ENCODE peak calls at places on chromosomes 16 and 17, in four cellular contexts. H is IMR-90, T is H1, J is GM12878. X is an unnamed sample. For H3K4me1, the result is how much of the 10 kb centered on the place peaks cover.

GRCh38 chr16:19133600-19133999 is 19.8 kb downstream of the ITPRIPL2 start:
- DNase-seq in H (no peak), T (no peak), J (no peak), X (no peak)

GRCh38 chr16:52436646-52437645 is 110.0 kb downstream of the TOX3 start:
- DNase-seq in H (no peak), T (no peak), J (no peak), X (no peak)

GRCh38 chr16:75266738-75267630 is 15.6 kb upstream of the BCAR1 start:
- DNase-seq in H (no peak), T (no peak), J (no peak), X (no peak)

GRCh38 chr16:6616746-6617145 is 715.9 kb upstream of the RBFOX1 start:
- DNase-seq in H (no peak), T (no peak), J (no peak), X (no peak)

GRCh38 chr17:44113868-44114840 is 9.3 kb downstream of the HDAC5 start:
- DNase-seq in H (no peak), T (no peak), J (no peak), X (no peak)

GRCh38 chr16:87824991-87825841 is 44.1 kb downstream of the SLC7A5 start:
- DNase-seq in H (no peak), T (no peak), J (no peak), X (no peak)

GRCh38 chr17:20997711-20998570 is 44.9 kb downstream of the USP22 start:
- DNase-seq in H (no peak), T (peak), J (no peak), X (no peak)

GRCh38 chr16:52069866-52070265 is 477.1 kb downstream of the TOX3 start:
- DNase-seq in H (peak), T (peak), J (no peak), X (no peak)

GRCh38 chr16:84247844-84248243 is 8.0 kb upstream of the KCNG4 start:
- DNase-seq in H (peak), T (no peak), J (no peak), X (no peak)

GRCh38 chr17:40953876-40954275 is 12.9 kb downstream of the KRT39 start:
- DNase-seq in H (peak), T (no peak), J (no peak), X (no peak)

GRCh38 chr17:14048169-14048568 is 21.1 kb upstream of the COX10 start:
- DNase-seq in H (no peak), T (no peak), J (no peak), X (no peak)

GRCh38 chr16:48433116-48433848 is 48.1 kb upstream of the SIAH1 start:
- DNase-seq in H (no peak), T (no peak), J (no peak), X (no peak)

GRCh38 chr16:81435567-81435966 is 9.0 kb upstream of the CMIP start:
- DNase-seq in H (no peak), T (no peak), J (no peak), X (no peak)

GRCh38 chr17:18960803-18961511 is 9.0 kb downstream of the SLC5A10 start:
- DNase-seq in H (peak), T (peak), J (peak), X (peak)

GRCh38 chr16:25157476-25157875 is 45.9 kb downstream of the LCMT1 start:
- DNase-seq in H (no peak), T (no peak), J (no peak), X (no peak)

GRCh38 chr16:86185089-86185488 is 286.1 kb downstream of the IRF8 start:
- DNase-seq in H (no peak), T (no peak), J (no peak), X (no peak)

GRCh38 chr17:63285566-63285965 is 160.5 kb downstream of the CYB561 start:
- DNase-seq in H (no peak), T (no peak), J (no peak), X (no peak)

GRCh38 chr16:84455031-84455430 is 49.4 kb downstream of the MEAK7 start:
- DNase-seq in H (no peak), T (no peak), J (no peak), X (no peak)

GRCh38 chr17:16072031-16072430 is 72.4 kb downstream of the TTC19 start:
- DNase-seq in H (no peak), T (no peak), J (no peak), X (no peak)

GRCh38 chr17:38456031-38456815 is 28.0 kb downstream of the ARHGAP23 start:
- DNase-seq in H (no peak), T (no peak), J (no peak), X (no peak)

GRCh38 chr17:7327501-7327900 is 1.6 kb downstream of the NEURL4 start:
- DNase-seq in H (no peak), T (no peak), J (no peak), X (no peak)

GRCh38 chr17:72378414-72379395 is 257.9 kb downstream of the SOX9 start:
- DNase-seq in H (no peak), T (no peak), J (no peak), X (no peak)

GRCh38 chr16:82584553-82585152 is 42.1 kb upstream of the CDH13 start:
- DNase-seq in H (no peak), T (no peak), J (no peak), X (no peak)

GRCh38 chr16:86307518-86307903 is 202.8 kb upstream of the FOXF1 start:
- DNase-seq in H (peak), T (no peak), J (no peak), X (no peak)

GRCh38 chr17:59406808-59407381 is 75.4 kb downstream of the YPEL2 start:
- DNase-seq in H (peak), T (no peak), J (no peak), X (no peak)

GRCh38 chr17:4747847-4748246 is 8.1 kb upstream of the CXCL16 start:
- DNase-seq in H (no peak), T (no peak), J (no peak), X (no peak)

GRCh38 chr17:10741416-10742140 is 11.8 kb upstream of the TMEM220 start:
- DNase-seq in H (no peak), T (no peak), J (no peak), X (no peak)
- TF ChIP-seq CHD1 in H (no peak), T (no peak), J (no peak), X (no peak)

GRCh38 chr17:66448008-66448644 is 145.7 kb downstream of the PRKCA start:
- DNase-seq in H (no peak), T (no peak), J (no peak), X (no peak)

GRCh38 chr17:66445229-66445628 is 142.8 kb downstream of the PRKCA start:
- DNase-seq in H (no peak), T (no peak), J (no peak), X (no peak)

GRCh38 chr17:66446419-66446818 is 144.0 kb downstream of the PRKCA start:
- DNase-seq in H (no peak), T (no peak), J (no peak), X (no peak)

GRCh38 chr17:66449418-66449977 is 147.1 kb downstream of the PRKCA start:
- DNase-seq in H (no peak), T (no peak), J (no peak), X (no peak)

GRCh38 chr17:66447159-66447558 is 144.7 kb downstream of the PRKCA start:
- DNase-seq in H (no peak), T (no peak), J (no peak), X (no peak)
- H3K4me1 ChIP-seq in H (under half), T (under half), J (under half), X (under half)

GRCh38 chr17:74356640-74357465 is 4.8 kb downstream of the BTBD17 start:
- DNase-seq in H (no peak), T (no peak), J (no peak), X (no peak)
- TF ChIP-seq CHD1 in H (no peak), T (no peak), J (no peak), X (no peak)

GRCh38 chr16:734208-734980 is 6.4 kb downstream of the CIAO3 start:
- DNase-seq in H (no peak), T (no peak), J (no peak), X (no peak)

GRCh38 chr16:733382-734207 is 6.7 kb downstream of the HAGHL start:
- DNase-seq in H (no peak), T (peak), J (no peak), X (peak)

GRCh38 chr16:736936-737481 is 3.8 kb downstream of the CIAO3 start:
- DNase-seq in H (no peak), T (no peak), J (no peak), X (no peak)

GRCh38 chr16:734981-735881 is 5.6 kb downstream of the CIAO3 start:
- DNase-seq in H (no peak), T (no peak), J (no peak), X (no peak)

GRCh38 chr16:735982-736453 is 4.8 kb downstream of the CIAO3 start:
- DNase-seq in H (no peak), T (no peak), J (no peak), X (no peak)
- H3K4me1 ChIP-seq in H (under half), T (under half), J (under half), X (under half)

GRCh38 chr17:77581480-77581879 is 377.0 kb upstream of the TNRC6C start:
- DNase-seq in H (peak), T (no peak), J (no peak), X (no peak)
- TF ChIP-seq CHD1 in H (no peak), T (no peak), J (no peak), X (no peak)

GRCh38 chr17:81044428-81044763 is 9.4 kb downstream of the BAIAP2 start:
- DNase-seq in H (no peak), T (no peak), J (no peak), X (no peak)
- H3K4me1 ChIP-seq in H (under half), T (under half), J (under half), X (under half)

DNA sequence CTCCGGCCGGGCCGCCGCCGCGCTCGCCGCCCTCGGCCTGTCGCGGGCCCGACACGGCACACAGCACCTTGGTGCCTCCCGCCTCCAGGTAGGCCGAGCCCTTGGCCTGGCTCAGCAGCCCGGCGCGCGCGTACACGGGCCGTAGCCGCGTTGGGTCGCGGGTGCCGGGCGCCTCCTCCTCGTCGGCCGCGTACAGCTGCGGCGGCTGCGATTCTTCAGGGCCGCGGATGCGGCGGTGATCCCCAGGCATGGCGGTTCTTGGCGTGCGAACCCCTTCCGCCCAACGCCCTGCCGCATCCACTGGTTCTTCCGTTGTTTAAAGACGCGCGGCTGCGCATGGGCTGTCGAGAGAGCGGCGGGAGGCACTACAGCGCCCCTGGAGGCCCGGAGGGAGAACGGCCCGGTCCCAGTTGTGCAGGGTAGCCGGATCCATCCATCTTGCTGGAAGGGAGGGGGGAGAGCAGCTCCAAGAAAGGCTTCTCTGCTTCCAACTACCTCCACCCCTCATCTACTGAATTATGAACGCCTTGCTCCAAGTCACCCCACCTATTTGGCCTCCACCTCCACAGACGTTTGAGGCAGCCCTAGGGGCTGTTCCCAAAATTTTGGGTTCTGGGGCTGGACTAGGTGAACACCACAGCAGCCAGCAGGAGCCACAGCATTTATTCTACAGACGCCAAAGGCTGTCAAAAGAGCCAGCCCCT is at the start of gene EXOSC6:
- DNase-seq in H (peak), T (peak), J (peak), X (peak)
- TF ChIP-seq CHD1 in H (no peak), T (no peak), J (peak), X (no peak)

GRCh38 chr16:27217256-27217655 is 13.9 kb downstream of the KDM8 start:
- DNase-seq in H (peak), T (no peak), J (no peak), X (peak)
- H3K4me1 ChIP-seq in H (under half), T (under half), J (under half), X (under half)

DNA sequence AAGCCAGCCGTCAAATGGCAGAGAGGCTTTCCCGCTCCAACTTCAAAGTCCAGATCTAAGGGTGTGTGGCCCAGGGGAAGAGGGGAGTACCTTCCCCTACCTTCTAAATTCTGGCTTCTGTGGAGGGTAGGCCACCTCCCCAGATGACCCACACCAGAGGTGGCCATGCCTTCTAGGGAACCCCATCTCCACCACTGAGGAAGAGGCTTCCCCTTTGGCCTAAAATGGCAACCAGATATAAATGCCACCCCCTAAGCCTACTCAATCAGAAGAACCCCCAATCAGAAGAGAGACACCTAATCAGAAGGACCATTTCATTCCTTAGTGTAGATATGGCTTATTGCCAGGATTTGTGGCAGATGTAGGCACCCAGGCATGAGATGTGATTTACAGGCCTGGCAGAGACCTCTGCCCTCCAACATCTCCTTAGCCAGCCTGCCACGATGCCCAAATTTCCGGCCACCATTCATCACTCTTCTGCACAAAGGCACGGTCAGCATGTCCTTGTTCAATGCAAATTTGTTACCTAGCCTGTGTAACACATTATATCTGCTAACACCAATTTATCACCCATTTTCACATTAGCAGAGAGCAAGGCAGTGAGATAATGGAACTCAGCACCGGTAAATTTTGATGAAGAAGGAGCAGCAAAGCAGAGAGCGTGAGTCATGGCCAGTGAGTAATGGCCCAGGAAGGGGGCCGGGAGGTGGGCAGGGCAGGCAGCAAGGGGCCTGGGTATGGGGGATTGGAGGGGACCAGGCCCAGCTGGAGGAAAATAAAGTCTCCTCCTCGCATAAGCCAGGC is 1.2 kb upstream of the MGAT5B start:
- DNase-seq in H (peak), T (no peak), J (no peak), X (no peak)
- TF ChIP-seq CHD1 in H (no peak), T (no peak), J (no peak), X (no peak)

X was measured in K562.